ENCODE peak calls at places on chromosomes 2 and 18, in five cellular contexts. B is astrocyte of the cerebellum; V is NAMALWA; Z is activated CD8-positive, alpha-beta memory T cell treated with anti-CD3 and anti-CD28 coated beads for 1 hour; R is pons. O is an unnamed sample.
A peak's percentile ranks its signal among the peaks of the same experiment; 100 is the strongest.

GRCh38 chr2:26564121-26564520 is 77.0 kb downstream of the CIB4 start:
- DNase-seq in B (no peak), V (no peak), Z (no peak), R (no peak), O (no peak)

GRCh38 chr2:85605406-85606115 is 3.1 kb upstream of the TMEM150A start:
- DNase-seq in B (peak; percentile 97), V (no peak), Z (no peak), R (no peak), O (no peak)

GRCh38 chr2:17709897-17710296 is 43.7 kb downstream of the SMC6 start:
- DNase-seq in B (no peak), V (no peak), Z (no peak), R (no peak), O (no peak)

GRCh38 chr2:79393806-79394484 is 118.9 kb upstream of the CTNNA2 start:
- DNase-seq in B (peak; percentile 4), V (no peak), Z (no peak), R (no peak), O (no peak)

GRCh38 chr18:21115519-21116411 is 4.2 kb upstream of the ROCK1 start:
- DNase-seq in B (no peak), V (no peak), Z (no peak), R (no peak), O (no peak)

GRCh38 chr2:172101008-172101706 is 1.5 kb downstream of the DLX2 start:
- DNase-seq in B (no peak), V (no peak), Z (no peak), R (no peak), O (no peak)

GRCh38 chr18:55351220-55351619 is 236.8 kb downstream of the TCF4 start:
- DNase-seq in B (no peak), V (no peak), Z (no peak), R (no peak), O (no peak)

GRCh38 chr2:26696352-26696816 is 3.9 kb downstream of the KCNK3 start:
- DNase-seq in B (peak; percentile 37), V (no peak), Z (no peak), R (peak; percentile 17), O (no peak)

GRCh38 chr18:36809590-36810381 is 19.0 kb downstream of the TPGS2 start:
- DNase-seq in B (peak; percentile 53), V (peak; percentile 82), Z (peak; percentile 6), R (peak; percentile 81), O (peak; percentile 63)

GRCh38 chr18:36544036-36544725 is 246.7 kb downstream of the FHOD3 start:
- DNase-seq in B (peak; percentile 24), V (no peak), Z (no peak), R (no peak), O (no peak)

GRCh38 chr2:9668686-9669338 is 38.0 kb upstream of the YWHAQ start:
- DNase-seq in B (no peak), V (no peak), Z (no peak), R (peak; percentile 46), O (no peak)

GRCh38 chr2:174760845-174761473 is 3.3 kb downstream of the CHRNA1 start:
- DNase-seq in B (no peak), V (no peak), Z (no peak), R (no peak), O (no peak)

GRCh38 chr2:120914839-120915521 is 179.3 kb downstream of the GLI2 start:
- DNase-seq in B (peak; percentile 46), V (no peak), Z (no peak), R (no peak), O (no peak)

O was measured in putamen.